ENCODE peak calls at places on chromosomes 1 and 21, in eight cellular contexts. N, G, F, X, R, D, V and Y are unnamed samples.

GRCh38 chr21:39088831-39089380 is 94.3 kb downstream of the PSMG1 start:
- DNase-seq in N (no peak), G (no peak), F (no peak), X (peak), R (no peak), D (no peak), V (no peak), Y (peak)

GRCh38 chr1:35345439-35345981 is 77.0 kb downstream of the ZMYM4 start:
- DNase-seq in N (no peak), G (no peak), F (peak), X (no peak), R (peak), D (no peak), V (no peak), Y (no peak)

GRCh38 chr1:119347858-119348257 is 20.7 kb upstream of the HAO2 start:
- DNase-seq in N (no peak), G (no peak), F (peak), X (peak), R (peak), D (no peak), V (no peak), Y (no peak)

GRCh38 chr1:174243451-174244000 is 84.2 kb downstream of the RABGAP1L start:
- DNase-seq in N (no peak), G (no peak), F (no peak), X (no peak), R (no peak), D (no peak), V (no peak), Y (no peak)

GRCh38 chr1:160859166-160859565 is 3.5 kb downstream of the CD244 start:
- DNase-seq in N (no peak), G (no peak), F (no peak), X (no peak), R (no peak), D (no peak), V (no peak), Y (no peak)

GRCh38 chr1:10601342-10602060 is 126.8 kb downstream of the PEX14 start:
- DNase-seq in N (no peak), G (no peak), F (no peak), X (no peak), R (no peak), D (no peak), V (no peak), Y (no peak)

GRCh38 chr1:15110128-15110866 is 43.2 kb upstream of the TMEM51 start:
- DNase-seq in N (no peak), G (no peak), F (no peak), X (no peak), R (no peak), D (no peak), V (no peak), Y (no peak)

GRCh38 chr1:77428068-77428467 is 146.2 kb downstream of the AK5 start:
- DNase-seq in N (no peak), G (no peak), F (no peak), X (no peak), R (no peak), D (no peak), V (no peak), Y (no peak)

GRCh38 chr1:214422137-214422671 is 129.2 kb downstream of the PTPN14 start:
- DNase-seq in N (no peak), G (no peak), F (no peak), X (peak), R (no peak), D (no peak), V (no peak), Y (peak)

GRCh38 chr1:203629509-203630082 is 3.0 kb downstream of the ATP2B4 start:
- DNase-seq in N (peak), G (peak), F (no peak), X (peak), R (peak), D (no peak), V (peak), Y (no peak)

GRCh38 chr1:7781923-7782495 is 2.1 kb upstream of the PER3 start:
- DNase-seq in N (no peak), G (no peak), F (no peak), X (no peak), R (no peak), D (no peak), V (no peak), Y (no peak)

GRCh38 chr1:100941098-100941527 is 45.2 kb downstream of the SLC30A7 start:
- DNase-seq in N (no peak), G (no peak), F (no peak), X (no peak), R (no peak), D (no peak), V (no peak), Y (no peak)

DNA sequence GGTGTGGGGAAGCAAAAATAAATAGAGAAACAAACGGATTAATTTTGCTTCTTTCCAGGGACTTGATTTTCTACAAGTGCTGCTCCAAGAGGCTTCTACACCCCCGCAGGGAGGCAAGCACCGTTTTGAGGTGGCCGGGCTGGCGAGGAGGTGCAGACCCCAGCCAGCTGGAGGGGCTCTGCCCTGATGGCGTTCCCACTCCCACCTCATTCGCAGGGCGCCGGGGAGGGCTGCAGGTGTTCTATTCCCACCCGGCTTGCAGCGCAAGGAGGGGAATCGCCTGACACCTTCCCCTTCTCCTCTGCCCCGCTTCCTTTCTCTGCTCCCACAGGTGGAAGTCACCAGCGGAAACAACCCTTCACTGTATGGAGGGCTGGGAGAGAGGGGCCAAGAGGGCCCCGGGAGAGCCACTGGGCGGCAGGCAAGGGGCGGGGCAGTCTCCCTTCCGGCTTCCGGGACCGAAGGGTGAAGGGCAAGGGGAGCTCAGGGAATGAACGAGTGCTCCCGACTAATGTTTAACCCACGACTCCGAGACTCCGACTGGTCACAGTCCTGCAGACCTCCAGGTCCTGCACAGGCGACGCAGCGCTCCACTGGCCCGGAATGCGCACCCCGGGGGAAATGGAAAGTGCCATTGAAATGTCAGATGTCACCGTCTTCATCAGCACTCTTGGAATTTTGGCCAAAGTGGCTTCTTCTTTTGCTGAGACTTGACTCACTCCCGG is 29.1 kb downstream of the TEX35 start:
- DNase-seq in N (peak), G (peak), F (peak), X (peak), R (peak), D (no peak), V (peak), Y (peak)
- TF ChIP-seq EZH2phosphoT487 in N (no peak), G (no peak), F (no peak), X (no peak), R (no peak), D (no peak), V (no peak), Y (no peak)

GRCh38 chr1:218658899-218659298 is 313.8 kb downstream of the TGFB2 start:
- DNase-seq in N (no peak), G (no peak), F (no peak), X (peak), R (no peak), D (no peak), V (no peak), Y (peak)
- TF ChIP-seq EZH2phosphoT487 in N (no peak), G (no peak), F (no peak), X (no peak), R (no peak), D (no peak), V (no peak), Y (no peak)

GRCh38 chr1:151579436-151580225 is 32.2 kb upstream of the SNX27 start:
- DNase-seq in N (no peak), G (no peak), F (no peak), X (peak), R (no peak), D (no peak), V (no peak), Y (peak)
- TF ChIP-seq EZH2phosphoT487 in N (no peak), G (no peak), F (no peak), X (no peak), R (no peak), D (no peak), V (no peak), Y (no peak)

GRCh38 chr1:150066838-150067183 is 765 bp upstream of the VPS45 start:
- DNase-seq in N (peak), G (peak), F (peak), X (no peak), R (peak), D (no peak), V (peak), Y (no peak)
- TF ChIP-seq EZH2phosphoT487 in N (no peak), G (no peak), F (no peak), X (no peak), R (no peak), D (no peak), V (no peak), Y (no peak)